ENCODE peak calls at places on chromosomes 13 and 19, in ten cellular contexts. G is H9, P is psoas muscle, Q is heart right ventricle, R is neural progenitor cell, J is coronary artery, Y is mammary epithelial cell, O is cardiac fibroblast, U is AG10803, T is right atrium auricular region. B is an unnamed sample.

GRCh38 chr19:10535613-10536012 is 8.1 kb upstream of the ATG4D start:
- DNase-seq in T (no peak), Q (no peak), P (no peak), Y (peak), U (no peak), G (no peak), R (no peak), O (no peak), J (no peak), B (no peak)

GRCh38 chr19:57934820-57935665 is at the start of gene ZNF418:
- DNase-seq in Q (peak), J (no peak), T (peak), Y (peak), P (peak), U (peak), G (peak), R (peak), O (peak), B (peak)

GRCh38 chr13:97108535-97108910 is 113.6 kb upstream of the MBNL2 start:
- DNase-seq in Q (no peak), R (no peak), O (peak), Y (no peak), G (no peak), J (no peak), P (no peak), U (peak), T (no peak), B (no peak)

GRCh38 chr13:21435710-21436151 is 23.4 kb downstream of the ZDHHC20 start:
- DNase-seq in T (peak), U (peak), O (peak), Y (peak), P (no peak), J (no peak), Q (peak), G (no peak), R (no peak), B (no peak)

GRCh38 chr19:35124098-35125060 is 8.8 kb downstream of the FXYD3 start:
- DNase-seq in J (peak), G (peak), O (peak), T (peak), R (peak), U (peak), Y (peak), P (peak), Q (peak), B (peak)

GRCh38 chr19:45547965-45548609 is 36.5 kb downstream of the OPA3 start:
- DNase-seq in T (no peak), U (peak), P (no peak), Y (peak), R (no peak), J (no peak), O (peak), Q (no peak), G (peak), B (no peak)

GRCh38 chr13:112255550-112256120 is 120.5 kb upstream of the SPACA7 start:
- DNase-seq in U (no peak), R (no peak), G (no peak), J (no peak), T (peak), Y (no peak), P (peak), Q (no peak), O (no peak), B (no peak)

GRCh38 chr13:26568132-26568815 is 10.8 kb downstream of the WASF3 start:
- DNase-seq in U (no peak), R (no peak), P (no peak), Y (no peak), G (no peak), Q (no peak), O (no peak), T (no peak), J (no peak), B (no peak)

GRCh38 chr19:28341810-28342350 is 871.1 kb downstream of the UQCRFS1 start:
- DNase-seq in T (no peak), G (no peak), O (no peak), Q (no peak), Y (no peak), P (no peak), U (no peak), R (no peak), J (no peak), B (no peak)

GRCh38 chr13:20492641-20493040 is 33.0 kb downstream of the CRYL1 start:
- DNase-seq in T (no peak), J (no peak), O (peak), G (peak), P (no peak), Q (no peak), U (no peak), R (peak), Y (peak), B (peak)

GRCh38 chr19:35048911-35049411 is 7.4 kb downstream of the HPN start:
- DNase-seq in G (peak), Y (no peak), O (no peak), Q (peak), J (no peak), P (peak), R (no peak), U (no peak), T (no peak), B (no peak)

GRCh38 chr19:11096210-11096841 is 7.1 kb downstream of the LDLR start:
- DNase-seq in R (no peak), T (no peak), G (no peak), O (peak), U (peak), J (no peak), Q (peak), Y (peak), P (peak), B (no peak)

GRCh38 chr13:22298530-22298929 is 627.7 kb downstream of the FGF9 start:
- DNase-seq in Y (no peak), O (no peak), J (no peak), Q (no peak), G (no peak), R (no peak), U (no peak), P (no peak), T (no peak), B (no peak)

GRCh38 chr13:25203256-25203794 is 31.2 kb upstream of the AMER2 start:
- DNase-seq in Y (no peak), P (no peak), Q (no peak), G (no peak), T (no peak), O (no peak), J (no peak), U (no peak), R (no peak), B (no peak)

GRCh38 chr19:662207-662961 is 630 bp downstream of the RNF126 start:
- DNase-seq in T (no peak), P (peak), J (no peak), G (no peak), R (peak), O (no peak), U (peak), Y (peak), Q (no peak), B (no peak)

GRCh38 chr13:103282571-103283450 is 216.6 kb upstream of the SLC10A2 start:
- DNase-seq in U (no peak), G (no peak), R (no peak), Y (peak), T (no peak), J (no peak), P (no peak), Q (no peak), O (peak), B (no peak)

GRCh38 chr13:113618455-113618854 is 33.9 kb downstream of the TFDP1 start:
- DNase-seq in J (no peak), Y (no peak), G (no peak), P (peak), O (no peak), Q (no peak), T (no peak), U (no peak), R (no peak), B (no peak)
- TF ChIP-seq CTCF in J (no peak), Y (no peak), G (peak), P (no peak), O (no peak), Q (no peak), T (no peak), U (no peak), R (no peak), B (no peak)

GRCh38 chr13:44068169-44068568 is 188.5 kb downstream of the LACC1 start:
- DNase-seq in T (no peak), O (peak), Y (peak), Q (no peak), P (no peak), G (no peak), U (no peak), R (no peak), J (no peak), B (no peak)

GRCh38 chr13:44072536-44072935 is 192.8 kb downstream of the LACC1 start:
- DNase-seq in O (no peak), T (no peak), J (no peak), Q (no peak), P (no peak), G (no peak), U (no peak), Y (no peak), R (no peak), B (no peak)

GRCh38 chr13:44064376-44064775 is 184.7 kb downstream of the LACC1 start:
- DNase-seq in U (peak), Y (no peak), J (no peak), R (no peak), T (no peak), O (no peak), P (no peak), G (no peak), Q (no peak), B (no peak)

GRCh38 chr13:44063881-44064280 is 184.2 kb downstream of the LACC1 start:
- DNase-seq in O (no peak), Y (peak), P (no peak), U (no peak), T (no peak), G (no peak), Q (no peak), R (no peak), J (no peak), B (no peak)

DNA sequence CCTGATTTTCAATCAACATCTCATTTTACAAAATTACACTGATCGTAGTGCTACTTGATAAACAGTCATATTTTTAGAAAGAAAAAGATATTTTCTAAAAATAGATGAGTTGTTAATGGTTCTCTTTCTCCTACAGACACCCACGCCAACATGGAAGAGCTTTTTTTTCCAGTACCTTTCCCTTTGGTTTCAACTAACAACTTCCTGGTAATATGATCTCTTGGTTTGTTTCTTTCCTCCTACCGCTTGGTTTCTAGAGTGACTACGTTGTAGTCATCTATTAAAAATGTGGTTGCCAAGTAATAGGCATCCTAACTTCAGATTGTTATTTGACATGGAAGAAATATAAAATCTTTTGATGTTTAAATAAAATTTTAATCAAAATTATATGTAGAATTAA is 189.0 kb downstream of the LACC1 start:
- DNase-seq in G (no peak), J (no peak), R (no peak), T (no peak), Q (no peak), U (peak), O (peak), Y (peak), P (no peak), B (no peak)
- TF ChIP-seq CTCF in G (no peak), J (no peak), R (no peak), T (no peak), Q (no peak), U (no peak), O (no peak), Y (no peak), P (no peak), B (no peak)

GRCh38 chr19:50432658-50433057 is at the start of gene MYBPC2:
- DNase-seq in Q (no peak), J (no peak), U (no peak), R (peak), T (no peak), Y (no peak), G (no peak), O (peak), P (peak), B (no peak)
- TF ChIP-seq CTCF in Q (no peak), J (no peak), U (no peak), R (no peak), T (no peak), Y (no peak), G (no peak), O (no peak), P (no peak), B (no peak)

GRCh38 chr13:28679628-28680027 is 20.7 kb downstream of the POMP start:
- DNase-seq in G (no peak), U (peak), Q (no peak), P (no peak), J (no peak), O (peak), T (no peak), Y (no peak), R (no peak), B (no peak)
- TF ChIP-seq CTCF in G (peak), U (peak), Q (peak), P (peak), J (no peak), O (peak), T (no peak), Y (peak), R (peak), B (peak)

GRCh38 chr19:5128932-5129389 is 160.0 kb downstream of the KDM4B start:
- DNase-seq in R (no peak), O (peak), G (no peak), P (peak), Y (no peak), Q (peak), J (peak), T (peak), U (no peak), B (no peak)

GRCh38 chr19:5131031-5131865 is 162.3 kb downstream of the KDM4B start:
- DNase-seq in Q (no peak), Y (no peak), U (no peak), J (no peak), R (no peak), O (no peak), T (no peak), G (no peak), P (no peak), B (peak)

GRCh38 chr19:5129691-5130090 is 160.8 kb downstream of the KDM4B start:
- DNase-seq in G (no peak), R (no peak), T (no peak), O (no peak), U (no peak), Q (no peak), P (no peak), J (no peak), Y (no peak), B (no peak)

GRCh38 chr19:5131866-5132561 is 163.1 kb downstream of the KDM4B start:
- DNase-seq in Y (peak), P (no peak), J (no peak), Q (no peak), R (peak), T (no peak), U (no peak), O (no peak), G (no peak), B (peak)

DNA sequence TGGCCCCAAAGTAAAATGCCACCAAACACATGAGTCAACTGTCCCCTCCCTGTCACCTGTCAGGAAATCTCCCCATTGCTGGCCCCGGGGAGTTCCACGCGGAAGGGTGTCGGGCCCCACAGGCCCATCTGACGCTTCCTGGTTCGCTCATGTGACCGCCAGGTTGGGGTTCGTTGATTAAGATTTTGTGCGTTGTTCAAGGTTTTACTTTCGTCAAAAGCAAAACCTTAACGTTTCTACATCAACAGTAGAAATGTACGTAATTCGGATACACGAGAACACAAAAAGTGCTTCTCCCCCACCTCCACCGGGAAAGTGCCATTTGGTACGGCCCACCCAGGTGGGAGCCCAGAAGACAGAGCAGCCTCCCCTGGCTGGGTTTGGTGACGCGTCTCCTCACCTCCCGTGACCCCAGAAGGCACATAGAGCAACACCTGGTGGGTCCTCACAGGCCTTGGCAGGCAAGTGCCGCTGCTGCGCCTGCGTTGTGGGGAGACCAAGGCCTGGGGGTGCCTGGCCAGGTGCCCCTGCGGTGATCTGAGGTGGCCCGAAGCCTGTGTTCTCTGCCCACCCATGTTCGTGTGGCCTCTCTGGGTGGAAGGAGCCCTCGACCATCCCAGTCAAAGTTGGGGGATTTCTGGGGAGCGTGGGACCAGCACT is 161.6 kb downstream of the KDM4B start:
- DNase-seq in Q (no peak), Y (no peak), G (no peak), O (no peak), J (no peak), R (no peak), P (no peak), T (no peak), U (no peak), B (no peak)
- TF ChIP-seq CTCF in Q (no peak), Y (no peak), G (no peak), O (no peak), J (no peak), R (no peak), P (no peak), T (no peak), U (no peak), B (no peak)

DNA sequence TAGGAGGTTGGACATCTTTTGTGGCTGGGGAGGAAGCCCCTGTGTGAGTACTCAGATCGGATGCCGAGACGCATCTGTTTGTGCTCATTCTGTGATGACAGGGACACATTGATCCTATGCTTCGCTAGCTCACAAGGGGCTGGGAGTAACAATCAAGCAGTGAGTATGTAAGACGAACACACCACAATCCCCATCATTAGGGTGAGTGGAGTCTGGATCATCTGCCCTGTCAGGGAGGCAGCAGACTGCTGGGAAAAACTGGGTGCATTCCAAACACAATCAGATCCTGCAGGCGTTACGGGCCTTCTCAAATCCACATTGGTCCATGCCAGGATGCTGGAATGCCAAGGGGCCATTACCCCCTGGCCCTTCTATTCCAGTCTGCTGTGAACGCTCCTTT is 64.1 kb upstream of the TSHZ3 start:
- DNase-seq in U (no peak), Q (no peak), Y (no peak), G (no peak), R (no peak), O (no peak), T (no peak), J (no peak), P (no peak), B (no peak)
- TF ChIP-seq CTCF in U (no peak), Q (no peak), Y (no peak), G (no peak), R (no peak), O (no peak), T (no peak), J (no peak), P (no peak), B (no peak)

GRCh38 chr13:60326273-60326672 is 70.7 kb upstream of the TDRD3 start:
- DNase-seq in T (no peak), Q (no peak), G (no peak), O (no peak), R (no peak), Y (no peak), J (no peak), P (no peak), U (no peak), B (no peak)
- TF ChIP-seq CTCF in T (no peak), Q (no peak), G (peak), O (no peak), R (no peak), Y (no peak), J (no peak), P (no peak), U (no peak), B (no peak)

GRCh38 chr19:42198676-42199439 is 18.6 kb downstream of the DEDD2 start:
- DNase-seq in G (peak), Q (no peak), T (no peak), R (no peak), J (no peak), P (no peak), U (no peak), O (no peak), Y (no peak), B (no peak)

GRCh38 chr19:42202290-42202867 is 15.1 kb downstream of the DEDD2 start:
- DNase-seq in P (no peak), J (no peak), R (no peak), G (no peak), Q (no peak), Y (no peak), U (no peak), O (no peak), T (no peak), B (no peak)

GRCh38 chr19:42199440-42200115 is 17.9 kb downstream of the DEDD2 start:
- DNase-seq in T (no peak), R (no peak), G (peak), O (no peak), P (peak), U (no peak), Q (peak), J (no peak), Y (peak), B (no peak)

GRCh38 chr19:42201489-42202289 is 15.8 kb downstream of the DEDD2 start:
- DNase-seq in P (no peak), Q (no peak), R (no peak), T (no peak), J (no peak), G (no peak), O (no peak), U (no peak), Y (no peak), B (no peak)

GRCh38 chr19:42200116-42200740 is 17.2 kb downstream of the DEDD2 start:
- DNase-seq in Q (no peak), O (no peak), T (no peak), G (no peak), U (no peak), J (no peak), P (no peak), Y (no peak), R (no peak), B (no peak)
- TF ChIP-seq CTCF in Q (no peak), O (no peak), T (no peak), G (no peak), U (no peak), J (no peak), P (no peak), Y (no peak), R (no peak), B (no peak)